ENCODE peak calls at places on chromosomes 7 and 10, in eight cellular contexts. O is IMR-90; C is right cardiac atrium; B is activated naive CD8-positive, alpha-beta T cell treated with anti-CD3 and anti-CD28 coated beads, Interleukin-2, amount 50 U/mL, for 24 hours; V is heart left ventricle; F is left lung; U is right lobe of liver; K is activated B cell treated with CpG ODN at 0.5 μM for 24 hours. X is an unnamed sample.

GRCh38 chr7:32496052-32496813 is 944 bp downstream of the AVL9 start:
- ATAC-seq in F (no peak), O (no peak), K (no peak), U (no peak), V (no peak), B (peak), C (no peak), X (peak)

GRCh38 chr7:32533313-32534024 is 38.2 kb downstream of the AVL9 start:
- ATAC-seq in U (no peak), B (no peak), O (peak), C (no peak), F (peak), K (no peak), V (no peak), X (no peak)

GRCh38 chr10:97355571-97355975 is 21.0 kb upstream of the FRAT2 start:
- ATAC-seq in K (no peak), V (peak), F (peak), C (peak), O (peak), B (no peak), U (peak), X (peak)

GRCh38 chr7:82194011-82194410 is 249.6 kb downstream of the CACNA2D1 start:
- ATAC-seq in V (peak), F (no peak), K (no peak), O (peak), C (peak), U (no peak), B (no peak), X (peak)

GRCh38 chr10:113131611-113132330 is 181.7 kb downstream of the TCF7L2 start:
- ATAC-seq in U (peak), F (no peak), C (peak), K (no peak), B (no peak), O (peak), V (peak), X (no peak)

GRCh38 chr7:140190588-140190987 is 13.8 kb upstream of the KDM7A start:
- ATAC-seq in B (no peak), O (no peak), C (no peak), K (no peak), F (no peak), U (peak), V (peak), X (no peak)

GRCh38 chr10:25768167-25768566 is 165.9 kb upstream of the MYO3A start:
- ATAC-seq in F (no peak), B (no peak), U (no peak), K (no peak), C (no peak), V (no peak), O (no peak), X (no peak)

GRCh38 chr7:33981686-33982424 is 76.5 kb downstream of the BMPER start:
- ATAC-seq in K (no peak), V (no peak), U (no peak), B (no peak), O (peak), C (no peak), F (no peak), X (peak)

GRCh38 chr10:128859738-128860386 is 607.2 kb upstream of the MGMT start:
- ATAC-seq in O (no peak), U (peak), K (no peak), F (peak), C (no peak), V (no peak), B (no peak), X (no peak)

GRCh38 chr7:80940539-80941205 is 21.8 kb upstream of the SEMA3C start:
- ATAC-seq in K (no peak), O (no peak), F (no peak), U (no peak), V (no peak), B (no peak), C (no peak), X (no peak)

GRCh38 chr10:28581916-28582315 is 49.0 kb downstream of the WAC start:
- ATAC-seq in C (no peak), K (no peak), O (no peak), U (no peak), V (no peak), F (no peak), B (peak), X (no peak)

GRCh38 chr10:88461426-88461825 is 121.7 kb downstream of the RNLS start:
- ATAC-seq in C (no peak), F (no peak), V (no peak), U (no peak), K (no peak), O (no peak), B (no peak), X (no peak)

GRCh38 chr10:121154846-121155245 is 303.7 kb downstream of the WDR11 start:
- ATAC-seq in C (no peak), K (no peak), B (no peak), O (no peak), V (no peak), F (no peak), U (no peak), X (no peak)

GRCh38 chr10:7304110-7304509 is 106.7 kb downstream of the SFMBT2 start:
- ATAC-seq in O (no peak), B (no peak), K (peak), V (no peak), C (no peak), F (no peak), U (no peak), X (no peak)

GRCh38 chr7:100668069-100668449 is 5.5 kb upstream of the GNB2 start:
- ATAC-seq in K (no peak), V (no peak), C (no peak), B (no peak), O (no peak), U (no peak), F (no peak), X (no peak)

GRCh38 chr10:10860455-10860976 is 157.2 kb upstream of the CELF2 start:
- ATAC-seq in V (no peak), K (no peak), F (no peak), U (no peak), C (no peak), O (no peak), B (no peak), X (no peak)

GRCh38 chr7:148773344-148773743 is 74.6 kb downstream of the CUL1 start:
- ATAC-seq in F (no peak), U (no peak), O (no peak), K (peak), V (no peak), B (peak), C (no peak), X (no peak)

GRCh38 chr7:39465055-39465929 is 100.9 kb upstream of the YAE1 start:
- ATAC-seq in V (peak), B (peak), U (peak), K (peak), F (peak), O (peak), C (peak), X (peak)

GRCh38 chr10:72976886-72977285 is 22.3 kb upstream of the PLA2G12B start:
- ATAC-seq in V (no peak), F (no peak), K (no peak), U (no peak), B (no peak), O (no peak), C (no peak), X (no peak)

GRCh38 chr10:19767876-19768275 is 48.4 kb upstream of the PLXDC2 start:
- ATAC-seq in V (no peak), K (no peak), C (no peak), U (no peak), O (no peak), F (no peak), B (no peak), X (no peak)

GRCh38 chr7:32250494-32251260 is 180.5 kb upstream of the PDE1C start:
- ATAC-seq in K (no peak), U (peak), C (no peak), F (no peak), O (no peak), V (no peak), B (no peak), X (no peak)

GRCh38 chr10:44775402-44775741 is 135.8 kb upstream of the TMEM72 start:
- ATAC-seq in K (no peak), B (no peak), V (no peak), O (no peak), U (no peak), C (no peak), F (no peak), X (no peak)

GRCh38 chr10:58385784-58386112 is 538 bp downstream of the TFAM start:
- ATAC-seq in B (no peak), F (peak), C (peak), K (no peak), O (peak), V (peak), U (peak), X (peak)

GRCh38 chr7:122736183-122736582 is 33.5 kb upstream of the RNF148 start:
- ATAC-seq in U (no peak), B (no peak), V (no peak), O (no peak), F (no peak), K (no peak), C (no peak), X (no peak)

GRCh38 chr10:121994429-121994881 is 5.5 kb downstream of the TACC2 start:
- ATAC-seq in U (no peak), C (peak), B (no peak), V (peak), F (peak), K (no peak), O (no peak), X (peak)

GRCh38 chr7:92748509-92748908 is 87.9 kb downstream of the CDK6 start:
- ATAC-seq in U (no peak), K (no peak), F (no peak), C (no peak), B (no peak), O (no peak), V (no peak), X (no peak)

GRCh38 chr10:121205625-121206024 is 354.5 kb downstream of the WDR11 start:
- ATAC-seq in C (no peak), O (no peak), V (no peak), U (no peak), K (no peak), F (no peak), B (no peak), X (no peak)

GRCh38 chr7:109793-110556 is 82.4 kb upstream of the FAM20C start:
- ATAC-seq in B (no peak), V (no peak), U (no peak), K (no peak), F (no peak), O (no peak), C (peak), X (no peak)

GRCh38 chr7:100602889-100603696 is 930 bp downstream of the PCOLCE start:
- ATAC-seq in K (no peak), O (peak), U (no peak), F (peak), V (peak), B (no peak), C (peak), X (peak)

GRCh38 chr7:155466814-155467675 is 9.1 kb downstream of the EN2 start:
- ATAC-seq in B (peak), V (peak), K (peak), O (no peak), C (no peak), F (peak), U (peak), X (peak)

GRCh38 chr10:89369142-89370105 is 8.4 kb upstream of the IFIT1B start:
- ATAC-seq in O (peak), U (peak), F (peak), K (no peak), B (no peak), V (peak), C (peak), X (peak)

X was measured in SK-N-SH treated with all-trans-retinoic acid at 6 μM for 48 hours.